ENCODE peak calls at places on chromosomes 16 and 17, in six cellular contexts. Q is HCT116, C is cardiac muscle cell, G is right lobe of liver, U is suprapubic skin, Z is HepG2. Y is an unnamed sample.

GRCh38 chr17:58121925-58122324 is 26.3 kb upstream of the OR4D1 start:
- DNase-seq in Q (peak), C (peak), G (no peak), U (no peak), Z (peak), Y (no peak)

GRCh38 chr17:61481421-61481820 is 29.2 kb downstream of the TBX4 start:
- DNase-seq in Q (no peak), C (no peak), G (peak), U (no peak), Z (no peak), Y (no peak)

GRCh38 chr16:89360760-89361435 is 129.5 kb downstream of the ANKRD11 start:
- DNase-seq in Q (no peak), C (no peak), G (no peak), U (no peak), Z (no peak), Y (no peak)

GRCh38 chr17:65100316-65101140 is 36.6 kb upstream of the RGS9 start:
- DNase-seq in Q (peak), C (peak), G (peak), U (peak), Z (peak), Y (no peak)

GRCh38 chr17:45950888-45951287 is 48.2 kb upstream of the STH start:
- DNase-seq in Q (no peak), C (no peak), G (no peak), U (no peak), Z (no peak), Y (no peak)

GRCh38 chr17:41687828-41688640 is 651 bp upstream of the EIF1 start:
- DNase-seq in Q (no peak), C (peak), G (peak), U (no peak), Z (peak), Y (no peak)

GRCh38 chr17:1709971-1710806 is at the start of gene TLCD2:
- DNase-seq in Q (peak), C (peak), G (peak), U (peak), Z (no peak), Y (no peak)

GRCh38 chr17:12830692-12831363 is 41.5 kb downstream of the ARHGAP44 start:
- DNase-seq in Q (no peak), C (no peak), G (no peak), U (no peak), Z (no peak), Y (no peak)

GRCh38 chr17:74922694-74923537 is at the start of gene USH1G:
- DNase-seq in Q (no peak), C (peak), G (no peak), U (no peak), Z (no peak), Y (no peak)

GRCh38 chr17:62715882-62716390 is 88.5 kb downstream of the MRC2 start:
- DNase-seq in Q (no peak), C (no peak), G (no peak), U (no peak), Z (no peak), Y (no peak)

GRCh38 chr16:83581082-83581481 is 226.7 kb upstream of the HSBP1 start:
- DNase-seq in Q (no peak), C (no peak), G (no peak), U (no peak), Z (no peak), Y (no peak)

GRCh38 chr17:76046064-76046463 is 19.0 kb upstream of the EVPL start:
- DNase-seq in Q (no peak), C (no peak), G (no peak), U (no peak), Z (no peak), Y (no peak)

GRCh38 chr17:80986046-80986445 is 5.6 kb upstream of the CHMP6 start:
- DNase-seq in Q (no peak), C (no peak), G (no peak), U (no peak), Z (no peak), Y (no peak)

GRCh38 chr17:40268141-40268712 is 19.5 kb upstream of the CDC6 start:
- DNase-seq in Q (no peak), C (peak), G (no peak), U (no peak), Z (peak), Y (no peak)

GRCh38 chr16:66390346-66391108 is 24.0 kb downstream of the CDH5 start:
- DNase-seq in Q (no peak), C (no peak), G (no peak), U (no peak), Z (no peak), Y (no peak)

GRCh38 chr16:71777329-71777728 is 31.3 kb downstream of the AP1G1 start:
- DNase-seq in Q (no peak), C (no peak), G (no peak), U (no peak), Z (no peak), Y (no peak)

GRCh38 chr16:82300374-82300936 is 130.4 kb upstream of the MPHOSPH6 start:
- DNase-seq in Q (no peak), C (no peak), G (no peak), U (no peak), Z (no peak), Y (no peak)

GRCh38 chr16:84810518-84811273 is 9.1 kb upstream of the CRISPLD2 start:
- DNase-seq in Q (no peak), C (peak), G (no peak), U (no peak), Z (no peak), Y (no peak)

DNA sequence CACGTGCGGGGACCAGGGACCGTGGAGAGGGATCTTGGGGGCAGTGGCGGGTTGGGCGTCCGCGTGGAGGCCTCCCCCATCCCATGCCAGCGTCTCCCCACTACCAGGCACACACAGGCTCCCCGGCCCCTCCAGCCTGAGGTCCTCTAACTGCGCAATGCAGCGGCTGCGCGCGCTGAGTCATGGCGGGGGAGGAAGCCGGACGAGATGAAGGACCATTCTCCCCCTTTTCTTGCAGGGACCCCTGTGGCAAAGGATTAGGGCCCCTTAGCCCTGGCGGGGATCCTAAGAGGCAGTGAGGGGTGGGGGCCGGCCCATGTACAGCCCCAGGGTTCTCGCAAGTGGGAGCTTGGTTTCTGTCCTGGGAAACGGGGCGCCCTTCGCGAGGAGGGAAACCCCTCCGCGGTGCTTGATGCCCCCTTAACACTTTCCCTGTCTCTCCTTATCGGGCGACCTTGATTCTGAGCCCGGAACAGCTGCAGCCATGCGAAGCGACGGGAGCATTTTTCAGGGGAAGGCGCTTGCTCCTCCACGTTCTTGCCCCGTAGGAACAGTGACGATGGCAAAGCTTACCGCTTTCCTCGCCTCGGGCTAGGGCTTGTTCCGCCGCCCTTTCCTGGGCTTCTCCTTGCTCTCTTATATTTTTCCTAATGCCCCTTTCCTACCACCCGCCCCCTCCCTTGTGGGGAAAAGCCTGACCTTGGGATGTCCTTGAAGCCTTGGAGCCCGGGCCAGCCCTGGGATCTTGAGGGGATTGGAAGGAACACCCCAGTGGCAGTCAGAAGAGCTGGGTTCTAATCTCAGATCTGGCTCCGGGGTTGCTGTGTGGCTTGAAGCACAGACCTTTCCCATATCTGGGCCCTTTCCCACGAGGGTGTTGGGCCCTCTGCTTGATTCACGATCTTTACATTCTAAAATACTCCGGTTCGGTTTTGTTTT is 652 bp downstream of the ALDOA start:
- DNase-seq in Q (no peak), C (peak), G (peak), U (no peak), Z (no peak), Y (no peak)
- H3K4me3 ChIP-seq in Q (peak), C (peak), G (peak), U (peak), Z (peak), Y (peak)

DNA sequence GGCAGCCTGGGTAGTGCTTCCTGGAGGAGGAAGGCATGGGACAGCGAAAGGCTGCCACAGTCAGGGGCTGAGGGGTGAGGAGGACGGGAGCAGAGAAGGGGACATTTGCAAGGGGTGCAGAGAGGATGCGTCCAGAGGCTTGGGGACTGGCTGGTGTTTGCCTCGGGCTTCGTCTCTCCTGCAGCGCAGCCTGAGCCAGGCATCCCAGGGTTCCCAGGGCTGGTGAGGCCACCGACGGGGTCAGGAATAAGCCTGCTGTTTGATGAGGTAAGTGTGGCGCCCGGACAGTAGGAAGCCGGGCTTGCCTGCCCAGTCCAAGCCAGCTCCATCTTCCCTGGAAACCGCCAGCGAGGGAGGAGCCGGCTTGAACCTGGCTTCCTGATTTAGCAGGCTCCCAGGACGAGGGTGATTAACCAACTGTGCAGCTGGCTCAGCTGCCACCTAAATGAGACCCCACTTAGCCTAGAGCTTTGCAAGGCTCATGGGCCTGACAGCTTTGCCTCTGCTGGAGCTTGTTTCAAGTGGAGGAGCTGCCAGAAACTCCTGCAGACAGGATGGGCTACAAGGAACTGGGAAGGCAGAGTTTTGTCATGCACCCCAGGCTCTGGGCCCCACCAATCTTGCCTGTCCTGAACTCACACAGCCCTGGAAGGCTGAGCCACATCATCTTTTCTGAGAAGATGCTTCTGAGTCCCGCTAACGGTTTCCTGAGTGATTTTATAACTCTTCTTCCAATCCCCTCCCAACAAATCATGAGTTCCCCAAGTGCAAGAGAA is 47.6 kb downstream of the PITPNM3 start:
- DNase-seq in Q (no peak), C (no peak), G (no peak), U (no peak), Z (no peak), Y (no peak)
- H3K27ac ChIP-seq in Q (no peak), C (no peak), G (no peak), U (peak), Z (no peak), Y (no peak)

GRCh38 chr17:48540213-48540612 is 4.7 kb downstream of the HOXB2 start:
- DNase-seq in Q (no peak), C (no peak), G (no peak), U (no peak), Z (no peak), Y (no peak)

GRCh38 chr17:48542956-48543853 is 1.7 kb downstream of the HOXB2 start:
- DNase-seq in Q (no peak), C (peak), G (no peak), U (no peak), Z (no peak), Y (no peak)

GRCh38 chr17:48541036-48541573 is 3.8 kb downstream of the HOXB2 start:
- DNase-seq in Q (no peak), C (peak), G (no peak), U (no peak), Z (no peak), Y (no peak)

GRCh38 chr17:48542114-48542955 is 2.6 kb downstream of the HOXB2 start:
- DNase-seq in Q (no peak), C (peak), G (no peak), U (no peak), Z (no peak), Y (no peak)

GRCh38 chr17:48541574-48542113 is 3.3 kb downstream of the HOXB2 start:
- DNase-seq in Q (no peak), C (peak), G (no peak), U (no peak), Z (no peak), Y (no peak)
- H3K4me3 ChIP-seq in Q (no peak), C (peak), G (peak), U (peak), Z (no peak), Y (peak)

GRCh38 chr16:20899503-20900298 is 457 bp downstream of the DCUN1D3 start:
- DNase-seq in Q (no peak), C (no peak), G (peak), U (peak), Z (peak), Y (no peak)
- H3K27ac ChIP-seq in Q (peak), C (peak), G (peak), U (peak), Z (peak), Y (peak)

GRCh38 chr16:53043986-53044571 is 8.6 kb downstream of the CHD9NB start:
- DNase-seq in Q (no peak), C (no peak), G (no peak), U (no peak), Z (peak), Y (no peak)
- H3K4me3 ChIP-seq in Q (no peak), C (no peak), G (no peak), U (peak), Z (no peak), Y (no peak)

DNA sequence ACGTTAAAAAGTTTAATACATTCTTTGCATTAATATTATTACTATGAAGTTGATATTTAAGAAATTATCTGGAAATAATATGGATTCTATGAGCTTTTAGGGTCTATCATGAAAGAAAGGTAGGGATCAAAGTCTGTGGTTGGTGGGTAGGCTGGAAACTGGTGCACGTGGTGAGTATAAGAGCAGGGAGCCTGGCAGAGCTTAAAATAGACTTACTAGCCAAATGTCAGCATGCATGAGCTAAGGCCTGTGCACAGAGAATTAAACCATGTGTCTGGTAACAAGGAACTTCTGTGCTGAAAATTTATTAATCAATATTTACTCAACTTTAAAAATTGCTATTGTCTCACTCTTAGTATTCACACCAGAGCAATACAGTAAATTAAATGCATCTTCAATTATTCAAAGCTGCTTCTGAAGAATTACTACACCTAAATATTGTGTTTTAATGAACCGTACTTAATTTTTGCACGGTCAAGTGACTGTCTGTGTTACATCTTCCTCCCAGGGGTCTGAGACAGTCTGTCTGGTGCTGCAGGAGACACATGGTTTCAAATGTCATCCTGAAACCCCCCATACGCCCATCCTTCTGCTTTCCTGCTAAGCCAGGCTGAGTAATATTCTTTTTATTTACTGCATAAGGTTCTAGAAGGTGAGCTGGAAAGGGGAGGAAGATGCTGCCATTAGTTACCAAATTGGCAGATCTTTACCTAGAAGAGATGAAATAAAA is 160.9 kb upstream of the NLRP1 start:
- DNase-seq in Q (no peak), C (no peak), G (no peak), U (no peak), Z (no peak), Y (no peak)
- H3K27ac ChIP-seq in Q (no peak), C (no peak), G (no peak), U (no peak), Z (no peak), Y (no peak)